ENCODE peak calls at places on chromosome 14, in nine cellular contexts. O, T, L, U, Y, C, I, S and H are unnamed samples.

GRCh38 chr14:52926994-52927393 is 23.9 kb downstream of the FERMT2 start:
- DNase-seq in O (peak), T (no peak), L (no peak), U (no peak), Y (no peak), C (no peak), I (no peak), S (no peak), H (no peak)

GRCh38 chr14:99822800-99823455 is 29.7 kb downstream of the EML1 start:
- DNase-seq in O (no peak), T (no peak), L (no peak), U (no peak), Y (no peak), C (no peak), I (peak), S (no peak), H (no peak)

GRCh38 chr14:106879241-106879640 is 1352.9 kb downstream of the TMEM121 start:
- DNase-seq in O (peak), T (no peak), L (no peak), U (peak), Y (peak), C (no peak), I (no peak), S (peak), H (peak)

GRCh38 chr14:65433157-65433556 is 20.6 kb downstream of the FUT8 start:
- DNase-seq in O (peak), T (no peak), L (no peak), U (no peak), Y (no peak), C (no peak), I (no peak), S (no peak), H (no peak)

GRCh38 chr14:101465795-101466448 is 95.4 kb upstream of the DIO3 start:
- DNase-seq in O (no peak), T (peak), L (no peak), U (peak), Y (no peak), C (peak), I (no peak), S (peak), H (no peak)

GRCh38 chr14:54503476-54503875 is 6.2 kb upstream of the CGRRF1 start:
- DNase-seq in O (no peak), T (no peak), L (no peak), U (peak), Y (peak), C (no peak), I (no peak), S (no peak), H (no peak)

GRCh38 chr14:94966868-94967267 is 190.5 kb downstream of the DICER1 start:
- DNase-seq in O (no peak), T (no peak), L (no peak), U (no peak), Y (no peak), C (no peak), I (no peak), S (no peak), H (no peak)

GRCh38 chr14:43200519-43200918 is 1306.6 kb downstream of the FSCB start:
- DNase-seq in O (no peak), T (no peak), L (no peak), U (no peak), Y (no peak), C (no peak), I (no peak), S (no peak), H (no peak)

GRCh38 chr14:97179573-97179972 is 382.4 kb downstream of the VRK1 start:
- DNase-seq in O (no peak), T (no peak), L (no peak), U (no peak), Y (no peak), C (no peak), I (no peak), S (no peak), H (peak)

GRCh38 chr14:39374846-39375245 is 57.4 kb downstream of the FBXO33 start:
- DNase-seq in O (peak), T (no peak), L (no peak), U (no peak), Y (no peak), C (no peak), I (no peak), S (no peak), H (no peak)

GRCh38 chr14:24876009-24876690 is 173.8 kb downstream of the STXBP6 start:
- DNase-seq in O (no peak), T (no peak), L (no peak), U (no peak), Y (no peak), C (no peak), I (no peak), S (no peak), H (no peak)

GRCh38 chr14:101501858-101502615 is 59.3 kb upstream of the DIO3 start:
- DNase-seq in O (peak), T (no peak), L (no peak), U (no peak), Y (no peak), C (peak), I (no peak), S (peak), H (no peak)

GRCh38 chr14:102991376-102991775 is 66.0 kb downstream of the CDC42BPB start:
- DNase-seq in O (peak), T (no peak), L (no peak), U (no peak), Y (no peak), C (no peak), I (no peak), S (no peak), H (no peak)

GRCh38 chr14:79465651-79466050 is 745.7 kb downstream of the DIO2 start:
- DNase-seq in O (no peak), T (no peak), L (no peak), U (no peak), Y (no peak), C (no peak), I (no peak), S (no peak), H (no peak)

GRCh38 chr14:59275668-59276067 is 87.2 kb downstream of the DAAM1 start:
- DNase-seq in O (peak), T (no peak), L (peak), U (no peak), Y (no peak), C (no peak), I (no peak), S (no peak), H (no peak)

DNA sequence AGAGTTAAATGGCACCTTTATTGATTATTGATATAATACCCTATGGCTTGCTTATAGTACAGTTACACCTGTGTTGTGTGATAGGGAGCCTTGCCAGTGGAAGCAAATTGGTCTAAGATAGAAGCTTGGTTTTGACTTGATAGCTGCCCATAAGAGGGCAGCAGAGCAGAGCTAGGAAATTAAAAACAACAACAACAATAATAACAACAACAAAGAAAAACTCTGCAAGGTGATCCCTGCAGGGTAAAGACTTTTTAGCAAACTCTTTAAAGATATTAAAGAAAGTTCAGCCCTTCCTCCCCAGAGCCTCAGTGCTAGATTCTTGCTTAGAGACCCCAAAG is 18.0 kb upstream of the RNASE10 start:
- DNase-seq in O (no peak), T (no peak), L (no peak), U (no peak), Y (peak), C (no peak), I (no peak), S (no peak), H (no peak)
- TF ChIP-seq CTCF in O (no peak), T (no peak), L (no peak), U (peak), Y (peak), C (peak), I (no peak), S (no peak), H (no peak)

DNA sequence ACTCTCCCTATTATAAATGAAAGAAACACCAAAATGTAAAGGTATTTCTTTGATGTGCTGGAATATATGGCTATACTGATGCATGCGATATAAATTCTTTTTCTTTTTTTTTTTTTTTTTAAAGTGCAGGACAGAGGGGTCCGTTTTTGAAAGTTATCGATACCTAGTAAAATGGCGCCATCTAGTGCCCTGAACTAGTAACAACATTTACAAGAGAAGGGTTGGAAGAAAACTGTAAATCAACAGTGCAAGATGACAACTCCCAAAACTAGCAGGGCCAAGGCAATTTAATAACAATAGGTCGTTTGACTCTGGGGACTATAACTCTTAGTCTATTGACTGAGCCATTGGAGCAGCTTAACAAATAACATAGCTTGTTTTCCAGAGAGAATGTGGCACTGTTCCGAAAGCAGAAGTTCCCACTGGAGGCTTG is 137.7 kb downstream of the SPTSSA start:
- DNase-seq in O (no peak), T (peak), L (peak), U (peak), Y (peak), C (no peak), I (no peak), S (no peak), H (peak)
- TF ChIP-seq CTCF in O (peak), T (peak), L (peak), U (peak), Y (peak), C (peak), I (peak), S (peak), H (peak)

GRCh38 chr14:75800792-75801191 is 139.7 kb downstream of the TTLL5 start:
- DNase-seq in O (no peak), T (no peak), L (no peak), U (no peak), Y (peak), C (peak), I (no peak), S (no peak), H (peak)
- TF ChIP-seq CTCF in O (no peak), T (no peak), L (no peak), U (peak), Y (peak), C (peak), I (no peak), S (no peak), H (no peak)

DNA sequence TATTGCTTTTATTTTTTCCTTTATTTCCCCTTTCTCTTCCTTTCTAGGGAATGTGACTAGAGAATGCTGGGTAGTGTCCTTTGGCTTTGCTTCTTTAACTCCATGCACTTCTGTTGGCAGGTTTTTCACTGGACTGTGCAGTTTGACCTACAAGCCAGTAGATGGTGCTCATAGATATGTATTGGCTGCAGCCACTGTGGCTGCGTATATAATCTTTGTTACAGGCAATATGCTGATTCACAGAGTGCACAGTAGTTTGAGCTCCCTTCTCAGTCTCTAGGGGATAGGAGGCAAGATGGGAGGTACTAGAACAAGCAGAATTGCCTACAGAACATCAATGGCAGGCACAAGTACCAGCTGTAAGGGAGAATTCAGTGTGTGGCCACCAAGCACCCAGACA is 503.5 kb downstream of the LRFN5 start:
- DNase-seq in O (peak), T (no peak), L (peak), U (peak), Y (peak), C (peak), I (no peak), S (no peak), H (no peak)
- TF ChIP-seq CTCF in O (peak), T (peak), L (peak), U (peak), Y (peak), C (peak), I (no peak), S (peak), H (no peak)

DNA sequence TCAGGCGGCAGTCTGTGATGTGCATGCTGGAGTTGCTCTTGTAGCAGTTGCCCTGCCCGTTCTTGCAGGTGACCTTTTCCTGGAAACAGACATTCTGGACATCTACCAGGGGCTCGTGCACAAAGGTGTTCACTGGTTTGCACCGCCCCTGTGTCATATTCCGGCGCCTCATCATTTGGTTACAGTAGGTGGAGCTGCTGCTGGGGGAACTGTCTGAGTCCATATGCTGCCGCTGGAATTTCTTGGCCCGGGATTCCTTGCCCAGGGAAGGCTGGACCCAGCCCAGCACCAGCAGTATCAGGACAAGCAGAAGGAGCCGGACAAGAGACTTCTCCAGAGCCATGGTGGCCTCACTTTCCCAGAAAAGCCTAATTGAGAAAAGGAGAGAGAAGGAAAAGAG is 918 bp downstream of the RNASE1 start:
- DNase-seq in O (no peak), T (no peak), L (no peak), U (no peak), Y (no peak), C (no peak), I (no peak), S (no peak), H (no peak)
- TF ChIP-seq CTCF in O (no peak), T (no peak), L (no peak), U (no peak), Y (no peak), C (no peak), I (no peak), S (no peak), H (no peak)

GRCh38 chr14:48616941-48617340 is 941.5 kb upstream of the MDGA2 start:
- DNase-seq in O (no peak), T (no peak), L (no peak), U (no peak), Y (no peak), C (no peak), I (no peak), S (no peak), H (no peak)
- TF ChIP-seq CTCF in O (no peak), T (no peak), L (no peak), U (no peak), Y (no peak), C (no peak), I (no peak), S (no peak), H (no peak)

GRCh38 chr14:45290547-45290946 is 37.5 kb upstream of the MIS18BP1 start:
- DNase-seq in O (no peak), T (no peak), L (no peak), U (no peak), Y (no peak), C (no peak), I (no peak), S (no peak), H (no peak)

GRCh38 chr14:45287609-45288008 is 34.6 kb upstream of the MIS18BP1 start:
- DNase-seq in O (no peak), T (no peak), L (no peak), U (no peak), Y (no peak), C (no peak), I (no peak), S (no peak), H (no peak)

DNA sequence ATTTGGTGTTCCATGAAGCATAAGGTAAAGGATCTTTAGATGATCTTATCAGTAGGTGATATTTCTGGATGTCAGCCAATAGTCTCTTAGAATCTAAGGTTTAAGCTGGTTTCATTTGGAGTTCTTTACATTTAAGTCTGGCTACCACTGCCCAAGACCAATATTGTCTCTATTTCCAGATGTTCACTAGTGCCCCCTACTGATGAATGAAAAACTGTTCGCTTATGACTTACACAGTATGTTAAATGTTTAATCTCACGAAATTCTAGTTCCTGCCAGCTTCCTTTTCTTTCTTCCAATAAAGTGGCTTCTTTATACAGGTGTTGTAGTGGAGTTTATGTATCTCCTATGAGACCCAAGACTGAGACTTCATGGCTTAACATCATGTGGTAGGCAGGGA is 31.8 kb upstream of the MIS18BP1 start:
- DNase-seq in O (no peak), T (no peak), L (no peak), U (peak), Y (peak), C (no peak), I (no peak), S (no peak), H (no peak)
- TF ChIP-seq CTCF in O (peak), T (no peak), L (no peak), U (peak), Y (peak), C (peak), I (no peak), S (no peak), H (no peak)

GRCh38 chr14:104788873-104789663 is 6.5 kb downstream of the AKT1 start:
- DNase-seq in O (peak), T (no peak), L (no peak), U (no peak), Y (no peak), C (no peak), I (no peak), S (no peak), H (no peak)
- TF ChIP-seq CTCF in O (no peak), T (no peak), L (no peak), U (no peak), Y (no peak), C (no peak), I (no peak), S (no peak), H (no peak)

DNA sequence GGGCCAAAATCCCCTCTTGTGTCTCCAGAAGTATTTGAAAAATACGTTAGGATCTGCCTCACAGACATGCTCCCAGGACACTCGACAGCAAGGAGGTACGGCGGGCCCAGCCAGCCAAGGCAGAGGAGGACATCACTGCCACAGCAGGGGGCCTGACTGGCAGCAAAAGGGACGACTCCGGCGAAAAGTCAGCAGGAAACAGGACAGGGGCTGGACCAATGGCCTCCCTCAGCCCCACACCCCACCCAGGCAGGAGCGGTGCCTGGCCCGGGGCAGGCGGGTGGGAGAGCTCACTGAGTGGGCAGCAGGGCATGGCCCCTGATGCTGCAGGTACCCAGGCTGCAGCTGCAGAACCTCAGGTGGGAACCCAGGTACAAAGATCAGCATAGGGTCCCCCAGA is 17.8 kb downstream of the BRF1 start:
- DNase-seq in O (peak), T (no peak), L (no peak), U (no peak), Y (peak), C (peak), I (peak), S (no peak), H (no peak)
- TF ChIP-seq CTCF in O (no peak), T (no peak), L (no peak), U (no peak), Y (no peak), C (no peak), I (no peak), S (no peak), H (no peak)

DNA sequence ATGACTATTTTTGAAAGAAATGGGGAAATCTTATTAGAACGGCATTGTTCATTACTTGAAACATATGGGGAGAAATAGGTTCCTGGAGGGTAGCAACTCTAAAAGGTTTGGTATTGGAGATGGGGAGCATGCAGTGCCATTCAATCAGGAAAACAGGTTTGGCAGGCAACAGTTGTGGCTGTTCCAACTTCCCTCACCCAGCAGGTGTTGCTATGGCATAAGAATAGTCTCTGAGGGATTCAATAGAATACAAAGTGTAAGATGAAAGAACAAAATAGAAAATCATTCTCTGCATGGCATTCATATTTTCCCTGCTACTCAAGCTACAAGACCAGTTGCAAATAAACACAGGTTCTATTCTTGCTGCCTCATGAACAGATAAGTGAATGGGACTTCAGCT is 393.3 kb upstream of the RPL10L start:
- DNase-seq in O (no peak), T (no peak), L (no peak), U (no peak), Y (peak), C (peak), I (no peak), S (no peak), H (no peak)
- TF ChIP-seq CTCF in O (no peak), T (peak), L (no peak), U (no peak), Y (peak), C (peak), I (peak), S (no peak), H (no peak)